ENCODE peak calls at places on chromosome 1, in four cellular contexts. One of them, this sample, is unnamed.

GRCh38 chr1:33133478-33134105 is 48.3 kb downstream of the TRIM62 start:
- DNase-seq in WTC11: no peak
- DNase-seq in A549: no peak
- DNase-seq in K562: no peak
- DNase-seq in this sample: no peak

GRCh38 chr1:213669964-213670691 is 317.6 kb upstream of the PROX1 start:
- DNase-seq in WTC11: peak
- DNase-seq in A549: no peak
- DNase-seq in K562: no peak
- DNase-seq in this sample: no peak

GRCh38 chr1:231549733-231550447 is 21.4 kb downstream of the TSNAX start:
- DNase-seq in A549: no peak
- DNase-seq in K562: no peak
- DNase-seq in WTC11: no peak
- DNase-seq in this sample: no peak

GRCh38 chr1:203425668-203425999 is 50.0 kb upstream of the PRELP start:
- DNase-seq in WTC11: no peak
- DNase-seq in A549: no peak
- DNase-seq in K562: no peak
- DNase-seq in this sample: no peak

GRCh38 chr1:27007909-27008582 is 4.6 kb downstream of the TENT5B start:
- DNase-seq in WTC11: peak
- DNase-seq in K562: no peak
- DNase-seq in A549: peak
- DNase-seq in this sample: no peak

GRCh38 chr1:1058921-1059493 is 15.1 kb downstream of the RNF223 start:
- DNase-seq in K562: peak
- DNase-seq in WTC11: no peak
- DNase-seq in A549: no peak
- DNase-seq in this sample: peak

GRCh38 chr1:42931108-42931539 is 27.5 kb downstream of the SLC2A1 start:
- DNase-seq in K562: peak
- DNase-seq in A549: peak
- DNase-seq in WTC11: peak
- DNase-seq in this sample: peak

GRCh38 chr1:116031299-116031698 is 55.0 kb downstream of the SLC22A15 start:
- DNase-seq in A549: no peak
- DNase-seq in WTC11: no peak
- DNase-seq in K562: no peak
- DNase-seq in this sample: no peak

GRCh38 chr1:208437416-208437815 is 193.2 kb upstream of the PLXNA2 start:
- DNase-seq in K562: no peak
- DNase-seq in WTC11: no peak
- DNase-seq in A549: no peak
- DNase-seq in this sample: peak

GRCh38 chr1:152646656-152647055 is 16.5 kb upstream of the LCE2D start:
- DNase-seq in A549: no peak
- DNase-seq in WTC11: no peak
- DNase-seq in K562: no peak
- DNase-seq in this sample: no peak

GRCh38 chr1:241611063-241611462 is 29.1 kb downstream of the CHML start:
- DNase-seq in K562: peak
- DNase-seq in A549: peak
- DNase-seq in WTC11: no peak
- DNase-seq in this sample: peak

GRCh38 chr1:195394567-195394966 is 1213.7 kb downstream of the KCNT2 start:
- DNase-seq in WTC11: no peak
- DNase-seq in A549: no peak
- DNase-seq in K562: no peak
- DNase-seq in this sample: no peak

GRCh38 chr1:94852758-94853157 is 32.6 kb downstream of the SLC44A3 start:
- DNase-seq in K562: no peak
- DNase-seq in A549: no peak
- DNase-seq in WTC11: no peak
- DNase-seq in this sample: no peak

GRCh38 chr1:234772345-234773147 is 162.6 kb upstream of the IRF2BP2 start:
- DNase-seq in WTC11: no peak
- DNase-seq in A549: peak
- DNase-seq in K562: peak
- DNase-seq in this sample: peak

GRCh38 chr1:230517786-230518185 is 91.7 kb upstream of the PGBD5 start:
- DNase-seq in WTC11: peak
- DNase-seq in A549: no peak
- DNase-seq in K562: no peak
- DNase-seq in this sample: no peak

GRCh38 chr1:42403880-42404400 is 23.3 kb downstream of the RIMKLA start:
- DNase-seq in K562: no peak
- DNase-seq in A549: no peak
- DNase-seq in WTC11: no peak
- DNase-seq in this sample: no peak

GRCh38 chr1:41238311-41239094 is 3.6 kb downstream of the SCMH1 start:
- DNase-seq in WTC11: no peak
- DNase-seq in A549: peak
- DNase-seq in K562: peak
- DNase-seq in this sample: peak
- TF ChIP-seq JUN in WTC11: no peak
- TF ChIP-seq JUN in A549: no peak
- TF ChIP-seq JUN in K562: no peak
- TF ChIP-seq JUN in this sample: no peak

GRCh38 chr1:45848097-45848496 is 44.7 kb downstream of the MAST2 start:
- DNase-seq in A549: no peak
- DNase-seq in K562: no peak
- DNase-seq in WTC11: no peak
- DNase-seq in this sample: no peak

GRCh38 chr1:45840704-45841103 is 37.3 kb downstream of the MAST2 start:
- DNase-seq in K562: no peak
- DNase-seq in A549: no peak
- DNase-seq in WTC11: no peak
- DNase-seq in this sample: no peak

GRCh38 chr1:45846931-45847330 is 43.5 kb downstream of the MAST2 start:
- DNase-seq in A549: no peak
- DNase-seq in K562: no peak
- DNase-seq in WTC11: no peak
- DNase-seq in this sample: peak

GRCh38 chr1:45842786-45843185 is 39.4 kb downstream of the MAST2 start:
- DNase-seq in A549: no peak
- DNase-seq in K562: no peak
- DNase-seq in WTC11: no peak
- DNase-seq in this sample: no peak

DNA sequence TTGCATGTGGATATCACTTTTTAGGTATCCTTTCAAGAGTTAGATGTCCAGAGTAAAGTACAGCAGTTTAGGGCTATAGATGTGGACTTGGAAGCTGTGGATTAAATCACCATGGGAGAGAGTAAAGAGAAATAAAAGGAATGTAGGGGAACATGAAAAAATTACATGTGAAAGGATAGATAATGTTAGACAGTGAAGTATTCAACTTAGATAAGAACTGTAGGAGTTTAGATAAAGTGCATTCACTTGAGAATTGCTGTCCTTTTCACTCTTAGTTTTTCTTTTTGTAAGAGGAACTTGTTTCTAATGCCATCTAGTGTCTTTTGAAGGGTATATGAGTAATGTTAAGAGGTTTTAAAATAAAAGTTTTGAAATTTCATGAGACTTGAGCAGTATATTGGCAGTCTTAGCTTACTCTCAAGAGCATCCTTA is 40.1 kb downstream of the MAST2 start:
- DNase-seq in A549: peak
- DNase-seq in K562: no peak
- DNase-seq in WTC11: no peak
- DNase-seq in this sample: peak
- TF ChIP-seq JUN in A549: no peak
- TF ChIP-seq JUN in K562: no peak
- TF ChIP-seq JUN in WTC11: no peak
- TF ChIP-seq JUN in this sample: no peak

GRCh38 chr1:31703431-31704260 is at the start of gene COL16A1:
- DNase-seq in WTC11: peak
- DNase-seq in A549: no peak
- DNase-seq in K562: peak
- DNase-seq in this sample: no peak
- TF ChIP-seq JUN in WTC11: no peak
- TF ChIP-seq JUN in A549: no peak
- TF ChIP-seq JUN in K562: no peak
- TF ChIP-seq JUN in this sample: no peak

DNA sequence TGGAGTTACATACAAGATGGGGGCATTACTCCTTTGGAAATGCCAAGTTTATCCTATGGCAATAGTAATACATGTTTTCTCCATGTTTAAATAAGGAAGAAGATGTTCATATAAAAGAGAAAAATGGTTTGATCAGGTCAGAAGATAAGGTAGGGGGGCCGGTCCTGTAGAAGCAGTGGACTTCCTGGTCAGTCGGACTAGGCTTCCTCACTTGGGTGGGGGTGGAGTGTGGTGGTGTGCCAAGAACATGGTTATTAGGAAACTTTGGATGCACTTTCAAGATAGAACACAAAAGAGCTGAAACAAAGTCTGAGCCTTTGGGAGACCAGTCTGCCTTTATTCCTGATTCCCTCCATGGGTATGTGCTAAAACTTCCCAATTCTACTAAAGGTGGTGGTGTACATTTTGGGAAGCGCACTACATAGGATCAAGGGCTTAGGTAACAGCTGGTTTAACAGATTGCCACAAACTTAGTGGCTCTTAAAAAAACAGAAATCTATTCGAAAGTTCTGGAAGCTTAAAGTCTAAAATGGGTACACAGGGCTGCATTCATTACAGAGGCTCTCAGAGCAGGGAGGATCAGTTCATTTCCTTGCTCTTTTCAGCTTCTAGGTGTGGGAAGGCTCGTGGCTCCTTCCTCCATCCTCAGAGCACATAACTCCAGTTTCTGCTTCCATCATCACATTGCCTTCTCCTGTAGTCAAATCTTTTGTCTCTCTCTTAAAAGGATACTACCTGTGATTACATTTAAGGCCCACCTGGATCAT is 64.6 kb downstream of the KDM1A start:
- DNase-seq in WTC11: no peak
- DNase-seq in A549: no peak
- DNase-seq in K562: no peak
- DNase-seq in this sample: peak
- TF ChIP-seq JUN in WTC11: no peak
- TF ChIP-seq JUN in A549: no peak
- TF ChIP-seq JUN in K562: no peak
- TF ChIP-seq JUN in this sample: no peak

DNA sequence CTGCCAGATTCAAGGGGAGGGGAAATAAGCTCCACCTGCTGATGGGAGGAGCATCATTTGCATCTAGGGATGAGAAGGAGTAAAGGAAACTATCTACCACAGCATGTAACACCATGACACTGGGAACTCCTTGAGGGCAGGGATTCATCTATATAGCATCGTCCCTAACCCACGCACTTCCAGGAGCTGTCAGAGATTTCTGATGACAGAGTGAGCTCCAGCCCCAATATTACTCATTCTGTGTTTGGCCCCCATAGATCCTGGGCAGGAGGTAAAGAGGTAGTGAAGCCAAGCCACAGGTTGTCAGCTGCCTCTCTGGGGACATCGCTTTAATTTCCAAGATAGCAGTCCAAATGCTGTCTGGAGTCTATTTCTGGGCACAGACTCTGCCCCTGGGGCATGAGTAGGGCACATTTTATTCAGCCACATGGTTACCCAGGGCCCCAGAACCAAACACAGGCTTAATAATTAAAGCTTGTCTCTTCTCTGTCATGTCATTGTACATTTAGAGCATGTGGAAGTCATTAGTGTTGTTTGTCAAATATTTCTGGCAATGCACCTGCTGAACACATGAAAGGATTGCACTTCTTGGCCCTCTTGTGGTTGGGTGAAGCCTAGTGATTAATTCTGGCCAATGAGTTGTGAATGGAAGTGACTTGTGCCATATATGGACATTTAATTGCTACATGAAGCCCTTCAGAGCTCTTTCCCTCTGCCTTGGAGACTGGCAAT is 105.9 kb upstream of the POU3F1 start:
- DNase-seq in WTC11: no peak
- DNase-seq in A549: peak
- DNase-seq in K562: no peak
- DNase-seq in this sample: no peak
- TF ChIP-seq JUN in WTC11: no peak
- TF ChIP-seq JUN in A549: no peak
- TF ChIP-seq JUN in K562: no peak
- TF ChIP-seq JUN in this sample: no peak

GRCh38 chr1:68231627-68232303 is 558 bp downstream of the WLS start:
- DNase-seq in K562: no peak
- DNase-seq in WTC11: peak
- DNase-seq in A549: peak
- DNase-seq in this sample: peak
- TF ChIP-seq JUN in K562: no peak
- TF ChIP-seq JUN in WTC11: no peak
- TF ChIP-seq JUN in A549: no peak
- TF ChIP-seq JUN in this sample: no peak

GRCh38 chr1:58251415-58252073 is 295.0 kb downstream of the OMA1 start:
- DNase-seq in A549: no peak
- DNase-seq in WTC11: peak
- DNase-seq in K562: peak
- DNase-seq in this sample: peak

GRCh38 chr1:58249371-58249728 is 297.2 kb downstream of the OMA1 start:
- DNase-seq in A549: no peak
- DNase-seq in WTC11: no peak
- DNase-seq in K562: no peak
- DNase-seq in this sample: no peak

GRCh38 chr1:58248067-58248466 is 298.5 kb downstream of the OMA1 start:
- DNase-seq in WTC11: no peak
- DNase-seq in K562: no peak
- DNase-seq in A549: no peak
- DNase-seq in this sample: no peak

GRCh38 chr1:58250587-58250948 is 296.0 kb downstream of the OMA1 start:
- DNase-seq in A549: no peak
- DNase-seq in WTC11: no peak
- DNase-seq in K562: no peak
- DNase-seq in this sample: peak

GRCh38 chr1:58249729-58250586 is 296.6 kb downstream of the OMA1 start:
- DNase-seq in K562: peak
- DNase-seq in WTC11: peak
- DNase-seq in A549: no peak
- DNase-seq in this sample: peak
- TF ChIP-seq JUN in K562: no peak
- TF ChIP-seq JUN in WTC11: no peak
- TF ChIP-seq JUN in A549: no peak
- TF ChIP-seq JUN in this sample: no peak

GRCh38 chr1:80646053-80646452 is 1154.7 kb upstream of the ADGRL2 start:
- DNase-seq in A549: no peak
- DNase-seq in WTC11: no peak
- DNase-seq in K562: no peak
- DNase-seq in this sample: no peak

GRCh38 chr1:80645621-80646020 is 1155.1 kb upstream of the ADGRL2 start:
- DNase-seq in WTC11: no peak
- DNase-seq in K562: no peak
- DNase-seq in A549: no peak
- DNase-seq in this sample: no peak

GRCh38 chr1:80639777-80640533 is 1160.8 kb upstream of the ADGRL2 start:
- DNase-seq in WTC11: no peak
- DNase-seq in K562: no peak
- DNase-seq in A549: no peak
- DNase-seq in this sample: no peak

DNA sequence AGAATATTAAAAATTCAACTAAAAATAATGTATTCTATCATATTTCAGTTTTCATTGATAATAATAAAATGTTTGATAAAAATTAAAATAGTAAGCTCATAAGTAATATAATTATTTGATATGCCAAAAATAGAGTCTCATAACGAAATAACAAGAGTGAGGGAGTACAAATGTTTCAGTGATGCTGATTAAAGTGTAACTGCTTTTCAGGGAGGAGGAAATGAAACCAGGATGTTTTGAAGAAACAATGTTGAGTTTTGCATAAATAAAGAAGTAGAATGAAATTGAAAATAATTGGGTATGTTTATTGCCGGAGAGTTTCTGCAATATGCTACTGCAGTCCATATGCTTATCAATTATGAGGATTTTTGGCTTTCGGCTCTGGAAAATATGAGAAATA is 1159.8 kb upstream of the ADGRL2 start:
- DNase-seq in K562: no peak
- DNase-seq in WTC11: no peak
- DNase-seq in A549: no peak
- DNase-seq in this sample: no peak
- TF ChIP-seq JUN in K562: no peak
- TF ChIP-seq JUN in WTC11: no peak
- TF ChIP-seq JUN in A549: no peak
- TF ChIP-seq JUN in this sample: no peak